ENCODE peak calls at places on chromosomes 7 and 10, in seven cellular contexts. S is IMR-90, R is mesenchymal stem cell, E is H9, P is neuronal stem cell, Q is H1, O is trophoblast cell. Z is an unnamed sample.

GRCh38 chr10:118950190-118950658 is 79.3 kb upstream of the NANOS1 start:
- DNase-seq in S (no peak), R (no peak), E (peak), P (no peak), Q (no peak), O (no peak), Z (no peak)

GRCh38 chr7:115292381-115292780 is 370.5 kb downstream of the MDFIC start:
- DNase-seq in S (no peak), R (no peak), E (no peak), P (no peak), Q (no peak), O (no peak), Z (no peak)

GRCh38 chr7:22572937-22573336 is 72.9 kb upstream of the STEAP1B start:
- DNase-seq in S (peak), R (peak), E (no peak), P (no peak), Q (no peak), O (peak), Z (no peak)

GRCh38 chr7:81233208-81233940 is 314.5 kb upstream of the SEMA3C start:
- DNase-seq in S (no peak), R (no peak), E (no peak), P (no peak), Q (no peak), O (no peak), Z (no peak)

GRCh38 chr10:1454964-1455363 is 282.4 kb downstream of the ADARB2 start:
- DNase-seq in S (no peak), R (no peak), E (no peak), P (no peak), Q (no peak), O (no peak), Z (no peak)

GRCh38 chr10:36182059-36182654 is 540.1 kb upstream of the FZD8 start:
- DNase-seq in S (no peak), R (no peak), E (no peak), P (no peak), Q (no peak), O (no peak), Z (no peak)

GRCh38 chr10:124221356-124222297 is 128.2 kb upstream of the CHST15 start:
- DNase-seq in S (no peak), R (peak), E (no peak), P (no peak), Q (no peak), O (no peak), Z (peak)

GRCh38 chr10:114487815-114488536 is 83.7 kb upstream of the AFAP1L2 start:
- DNase-seq in S (peak), R (no peak), E (no peak), P (no peak), Q (no peak), O (no peak), Z (no peak)

GRCh38 chr7:81525901-81526300 is 243.9 kb downstream of the HGF start:
- DNase-seq in S (no peak), R (no peak), E (no peak), P (no peak), Q (no peak), O (no peak), Z (peak)

GRCh38 chr7:134279898-134280297 is 36.8 kb downstream of the SLC35B4 start:
- DNase-seq in S (no peak), R (no peak), E (no peak), P (no peak), Q (no peak), O (no peak), Z (no peak)

GRCh38 chr7:6529643-6530042 is 21.6 kb downstream of the GRID2IP start:
- DNase-seq in S (no peak), R (no peak), E (no peak), P (no peak), Q (no peak), O (no peak), Z (no peak)

GRCh38 chr7:6531492-6532279 is 19.6 kb downstream of the GRID2IP start:
- DNase-seq in S (no peak), R (no peak), E (no peak), P (no peak), Q (no peak), O (no peak), Z (no peak)

GRCh38 chr7:6533893-6534804 is 17.1 kb downstream of the GRID2IP start:
- DNase-seq in S (no peak), R (no peak), E (no peak), P (no peak), Q (no peak), O (no peak), Z (no peak)

GRCh38 chr7:6530626-6531491 is 20.4 kb downstream of the GRID2IP start:
- DNase-seq in S (no peak), R (no peak), E (peak), P (no peak), Q (no peak), O (no peak), Z (peak)

DNA sequence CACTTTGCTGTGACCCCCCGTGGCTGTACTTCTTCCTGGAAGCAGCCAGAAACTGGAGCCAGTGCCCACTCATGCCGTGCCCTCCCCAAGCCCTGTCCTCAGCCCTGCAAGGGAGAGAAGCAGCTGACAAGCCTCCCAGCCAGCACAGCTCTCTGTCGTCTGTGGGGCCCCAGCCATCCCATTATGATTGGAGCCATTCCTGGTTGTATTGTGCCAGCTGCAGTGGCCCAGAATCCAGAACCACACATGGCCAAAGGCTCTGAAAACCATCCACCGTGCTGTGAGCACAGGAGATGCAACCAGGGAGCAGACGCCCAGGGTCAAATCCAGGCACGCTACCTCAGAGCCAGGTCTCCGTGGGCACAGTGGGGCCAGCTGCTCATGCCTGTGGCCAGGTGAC is 18.7 kb downstream of the GRID2IP start:
- DNase-seq in S (no peak), R (no peak), E (no peak), P (no peak), Q (no peak), O (no peak), Z (no peak)
- H2AK5ac ChIP-seq in S (no peak), R (no peak), E (no peak), P (peak), Q (no peak), O (no peak), Z (no peak)

DNA sequence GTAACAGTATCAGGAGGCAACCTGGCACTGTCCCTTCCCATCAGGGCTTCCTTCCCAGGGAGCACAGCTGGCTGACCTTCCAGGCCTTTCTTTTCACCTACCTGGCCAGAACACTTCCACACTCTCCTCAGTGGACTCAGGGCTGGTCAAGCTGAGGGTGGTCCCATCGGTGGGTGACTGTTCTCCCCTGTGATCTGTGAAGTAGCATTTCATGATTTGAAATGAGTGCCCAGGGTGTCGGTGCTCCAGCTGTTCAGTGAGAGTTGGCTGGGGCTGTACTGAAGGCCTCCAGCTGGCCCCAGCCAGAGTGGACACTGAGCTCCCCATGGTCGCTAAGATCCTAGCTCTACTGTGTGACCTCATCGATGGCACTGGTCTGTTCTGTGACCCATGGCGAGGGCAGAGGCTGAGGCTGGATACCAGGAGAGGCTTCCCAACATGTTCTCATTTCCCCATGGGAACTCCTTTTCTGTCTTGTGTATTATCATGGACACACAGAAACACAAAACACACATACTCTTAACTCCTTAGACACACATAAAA is at the start of gene FAM170B:
- DNase-seq in S (no peak), R (no peak), E (no peak), P (no peak), Q (no peak), O (no peak), Z (no peak)
- H2AK5ac ChIP-seq in S (no peak), R (no peak), E (no peak), P (no peak), Q (no peak), O (no peak), Z (no peak)

DNA sequence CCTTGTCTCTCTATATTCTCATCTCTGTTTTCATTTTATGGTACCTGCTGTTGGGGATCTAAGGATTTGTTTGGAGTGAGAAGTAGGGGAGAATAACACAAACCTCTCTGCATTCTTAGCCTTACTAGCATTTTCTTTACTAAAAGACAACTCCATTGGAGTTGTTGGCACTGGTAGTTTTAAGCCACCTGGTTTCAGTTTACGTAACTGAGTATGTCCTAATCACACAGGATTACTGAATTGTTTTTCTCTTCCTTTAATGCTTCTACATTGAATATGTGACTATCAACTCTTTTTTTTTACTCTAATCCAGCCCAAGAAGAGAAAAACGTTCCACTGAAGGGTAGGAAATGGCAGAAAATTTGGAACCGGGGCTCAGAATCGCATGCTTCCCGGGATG is 30.0 kb upstream of the TRIL start:
- DNase-seq in S (peak), R (peak), E (no peak), P (no peak), Q (no peak), O (no peak), Z (no peak)
- H2AK5ac ChIP-seq in S (peak), R (no peak), E (no peak), P (no peak), Q (no peak), O (no peak), Z (no peak)

GRCh38 chr10:65719790-65720189 is 1206.0 kb upstream of the LRRTM3 start:
- DNase-seq in S (no peak), R (peak), E (no peak), P (no peak), Q (no peak), O (no peak), Z (no peak)
- H2AK5ac ChIP-seq in S (no peak), R (no peak), E (no peak), P (no peak), Q (no peak), O (no peak), Z (no peak)

GRCh38 chr10:110834622-110835219 is 37.0 kb upstream of the PDCD4 start:
- DNase-seq in S (no peak), R (peak), E (peak), P (peak), Q (no peak), O (no peak), Z (peak)

GRCh38 chr10:110835841-110836240 is 35.9 kb upstream of the PDCD4 start:
- DNase-seq in S (no peak), R (no peak), E (no peak), P (no peak), Q (no peak), O (no peak), Z (no peak)

GRCh38 chr10:110833941-110834621 is 37.6 kb upstream of the PDCD4 start:
- DNase-seq in S (no peak), R (no peak), E (no peak), P (no peak), Q (no peak), O (peak), Z (no peak)

GRCh38 chr10:110829721-110830410 is 41.9 kb upstream of the PDCD4 start:
- DNase-seq in S (no peak), R (no peak), E (no peak), P (no peak), Q (no peak), O (no peak), Z (no peak)

GRCh38 chr10:110833234-110833940 is 38.3 kb upstream of the PDCD4 start:
- DNase-seq in S (no peak), R (no peak), E (no peak), P (no peak), Q (no peak), O (no peak), Z (no peak)
- H2AK5ac ChIP-seq in S (no peak), R (no peak), E (no peak), P (peak), Q (no peak), O (peak), Z (no peak)